ENCODE peak calls at places on chromosomes 5 and 9, in eight cellular contexts. One of them, this sample, is unnamed. For H3K4me1 and H3K9me3, the result is how much of the 10 kb centered on the place peaks cover.

GRCh38 chr9:127947841-127948710 is 10.4 kb upstream of the DPM2 start:
- DNase-seq in endodermal cell: no peak
- DNase-seq in spleen: no peak
- DNase-seq in CD4-positive, CD25-positive, alpha-beta regulatory T cell: no peak
- DNase-seq in pancreas: no peak
- DNase-seq in testis: no peak
- DNase-seq in effector memory CD4-positive, alpha-beta T cell: no peak
- DNase-seq in left ventricle myocardium inferior: no peak
- DNase-seq in this sample: no peak

GRCh38 chr9:22413884-22414283 is 32.7 kb upstream of the DMRTA1 start:
- DNase-seq in effector memory CD4-positive, alpha-beta T cell: no peak
- DNase-seq in testis: no peak
- DNase-seq in endodermal cell: no peak
- DNase-seq in left ventricle myocardium inferior: no peak
- DNase-seq in pancreas: no peak
- DNase-seq in spleen: no peak
- DNase-seq in CD4-positive, CD25-positive, alpha-beta regulatory T cell: no peak
- DNase-seq in this sample: no peak

GRCh38 chr5:151700816-151701215 is 14.1 kb upstream of the SPARC start:
- DNase-seq in effector memory CD4-positive, alpha-beta T cell: no peak
- DNase-seq in CD4-positive, CD25-positive, alpha-beta regulatory T cell: no peak
- DNase-seq in testis: no peak
- DNase-seq in spleen: no peak
- DNase-seq in pancreas: no peak
- DNase-seq in endodermal cell: no peak
- DNase-seq in left ventricle myocardium inferior: no peak
- DNase-seq in this sample: no peak

GRCh38 chr5:123441408-123441807 is 18.2 kb upstream of the CEP120 start:
- DNase-seq in CD4-positive, CD25-positive, alpha-beta regulatory T cell: no peak
- DNase-seq in pancreas: no peak
- DNase-seq in spleen: no peak
- DNase-seq in effector memory CD4-positive, alpha-beta T cell: no peak
- DNase-seq in left ventricle myocardium inferior: no peak
- DNase-seq in testis: no peak
- DNase-seq in endodermal cell: no peak
- DNase-seq in this sample: no peak

GRCh38 chr9:14780251-14780650 is 57.7 kb upstream of the CER1 start:
- DNase-seq in CD4-positive, CD25-positive, alpha-beta regulatory T cell: no peak
- DNase-seq in left ventricle myocardium inferior: no peak
- DNase-seq in endodermal cell: no peak
- DNase-seq in testis: no peak
- DNase-seq in spleen: no peak
- DNase-seq in effector memory CD4-positive, alpha-beta T cell: no peak
- DNase-seq in pancreas: no peak
- DNase-seq in this sample: no peak

GRCh38 chr9:107249131-107249533 is 33.9 kb upstream of the RAD23B start:
- DNase-seq in effector memory CD4-positive, alpha-beta T cell: no peak
- DNase-seq in CD4-positive, CD25-positive, alpha-beta regulatory T cell: no peak
- DNase-seq in left ventricle myocardium inferior: no peak
- DNase-seq in pancreas: peak
- DNase-seq in endodermal cell: peak
- DNase-seq in spleen: no peak
- DNase-seq in testis: no peak
- DNase-seq in this sample: no peak

GRCh38 chr5:73417307-73418035 is 31.1 kb downstream of the FOXD1 start:
- DNase-seq in testis: peak
- DNase-seq in spleen: no peak
- DNase-seq in CD4-positive, CD25-positive, alpha-beta regulatory T cell: no peak
- DNase-seq in effector memory CD4-positive, alpha-beta T cell: no peak
- DNase-seq in left ventricle myocardium inferior: no peak
- DNase-seq in pancreas: no peak
- DNase-seq in endodermal cell: no peak
- DNase-seq in this sample: no peak

GRCh38 chr5:142059304-142059940 is 46.6 kb upstream of the GNPDA1 start:
- DNase-seq in CD4-positive, CD25-positive, alpha-beta regulatory T cell: no peak
- DNase-seq in testis: peak
- DNase-seq in left ventricle myocardium inferior: no peak
- DNase-seq in endodermal cell: peak
- DNase-seq in spleen: no peak
- DNase-seq in pancreas: peak
- DNase-seq in effector memory CD4-positive, alpha-beta T cell: no peak
- DNase-seq in this sample: no peak

GRCh38 chr9:114141553-114142548 is 13.5 kb upstream of the COL27A1 start:
- DNase-seq in effector memory CD4-positive, alpha-beta T cell: no peak
- DNase-seq in endodermal cell: no peak
- DNase-seq in testis: peak
- DNase-seq in left ventricle myocardium inferior: peak
- DNase-seq in spleen: no peak
- DNase-seq in CD4-positive, CD25-positive, alpha-beta regulatory T cell: no peak
- DNase-seq in pancreas: no peak
- DNase-seq in this sample: no peak

GRCh38 chr5:139272471-139273321 is 20.8 kb upstream of the MATR3 start:
- DNase-seq in spleen: no peak
- DNase-seq in pancreas: no peak
- DNase-seq in left ventricle myocardium inferior: no peak
- DNase-seq in effector memory CD4-positive, alpha-beta T cell: no peak
- DNase-seq in CD4-positive, CD25-positive, alpha-beta regulatory T cell: no peak
- DNase-seq in testis: no peak
- DNase-seq in endodermal cell: no peak
- DNase-seq in this sample: peak

GRCh38 chr5:167064199-167064811 is 1227.1 kb upstream of the WWC1 start:
- DNase-seq in testis: no peak
- DNase-seq in CD4-positive, CD25-positive, alpha-beta regulatory T cell: no peak
- DNase-seq in endodermal cell: no peak
- DNase-seq in spleen: no peak
- DNase-seq in left ventricle myocardium inferior: no peak
- DNase-seq in effector memory CD4-positive, alpha-beta T cell: no peak
- DNase-seq in pancreas: no peak
- DNase-seq in this sample: peak

GRCh38 chr9:70261131-70261870 is 2.5 kb downstream of the SMC5 start:
- DNase-seq in endodermal cell: no peak
- DNase-seq in effector memory CD4-positive, alpha-beta T cell: no peak
- DNase-seq in pancreas: no peak
- DNase-seq in testis: no peak
- DNase-seq in left ventricle myocardium inferior: no peak
- DNase-seq in CD4-positive, CD25-positive, alpha-beta regulatory T cell: no peak
- DNase-seq in spleen: no peak
- DNase-seq in this sample: no peak

GRCh38 chr9:124783830-124784229 is 6.9 kb downstream of the OLFML2A start:
- DNase-seq in testis: no peak
- DNase-seq in spleen: no peak
- DNase-seq in pancreas: no peak
- DNase-seq in effector memory CD4-positive, alpha-beta T cell: no peak
- DNase-seq in left ventricle myocardium inferior: no peak
- DNase-seq in CD4-positive, CD25-positive, alpha-beta regulatory T cell: no peak
- DNase-seq in endodermal cell: peak
- DNase-seq in this sample: no peak

GRCh38 chr5:36877667-36878420 is 1.3 kb downstream of the NIPBL start:
- DNase-seq in endodermal cell: no peak
- DNase-seq in testis: peak
- DNase-seq in effector memory CD4-positive, alpha-beta T cell: no peak
- DNase-seq in CD4-positive, CD25-positive, alpha-beta regulatory T cell: peak
- DNase-seq in pancreas: no peak
- DNase-seq in left ventricle myocardium inferior: no peak
- DNase-seq in spleen: no peak
- DNase-seq in this sample: no peak

GRCh38 chr5:159018855-159019254 is 80.9 kb downstream of the EBF1 start:
- DNase-seq in CD4-positive, CD25-positive, alpha-beta regulatory T cell: no peak
- DNase-seq in spleen: no peak
- DNase-seq in pancreas: no peak
- DNase-seq in effector memory CD4-positive, alpha-beta T cell: no peak
- DNase-seq in endodermal cell: no peak
- DNase-seq in testis: no peak
- DNase-seq in left ventricle myocardium inferior: no peak
- DNase-seq in this sample: no peak
- H3K4me1 ChIP-seq in CD4-positive, CD25-positive, alpha-beta regulatory T cell: under half
- H3K4me1 ChIP-seq in spleen: under half
- H3K4me1 ChIP-seq in pancreas: under half
- H3K4me1 ChIP-seq in effector memory CD4-positive, alpha-beta T cell: under half
- H3K4me1 ChIP-seq in endodermal cell: under half
- H3K4me1 ChIP-seq in testis: under half
- H3K4me1 ChIP-seq in left ventricle myocardium inferior: half or more
- H3K4me1 ChIP-seq in this sample: under half

GRCh38 chr5:158740358-158740757 is 359.4 kb downstream of the EBF1 start:
- DNase-seq in testis: no peak
- DNase-seq in spleen: no peak
- DNase-seq in endodermal cell: no peak
- DNase-seq in left ventricle myocardium inferior: no peak
- DNase-seq in pancreas: no peak
- DNase-seq in effector memory CD4-positive, alpha-beta T cell: no peak
- DNase-seq in CD4-positive, CD25-positive, alpha-beta regulatory T cell: no peak
- DNase-seq in this sample: no peak

GRCh38 chr5:158736134-158736533 is 363.6 kb downstream of the EBF1 start:
- DNase-seq in spleen: no peak
- DNase-seq in endodermal cell: no peak
- DNase-seq in testis: peak
- DNase-seq in effector memory CD4-positive, alpha-beta T cell: no peak
- DNase-seq in CD4-positive, CD25-positive, alpha-beta regulatory T cell: no peak
- DNase-seq in left ventricle myocardium inferior: no peak
- DNase-seq in pancreas: no peak
- DNase-seq in this sample: no peak

GRCh38 chr5:158737536-158738027 is 362.1 kb downstream of the EBF1 start:
- DNase-seq in pancreas: no peak
- DNase-seq in endodermal cell: peak
- DNase-seq in left ventricle myocardium inferior: no peak
- DNase-seq in CD4-positive, CD25-positive, alpha-beta regulatory T cell: no peak
- DNase-seq in testis: no peak
- DNase-seq in effector memory CD4-positive, alpha-beta T cell: no peak
- DNase-seq in spleen: no peak
- DNase-seq in this sample: no peak

GRCh38 chr5:158741296-158741695 is 358.4 kb downstream of the EBF1 start:
- DNase-seq in left ventricle myocardium inferior: no peak
- DNase-seq in effector memory CD4-positive, alpha-beta T cell: no peak
- DNase-seq in CD4-positive, CD25-positive, alpha-beta regulatory T cell: no peak
- DNase-seq in testis: no peak
- DNase-seq in spleen: no peak
- DNase-seq in endodermal cell: no peak
- DNase-seq in pancreas: no peak
- DNase-seq in this sample: no peak

DNA sequence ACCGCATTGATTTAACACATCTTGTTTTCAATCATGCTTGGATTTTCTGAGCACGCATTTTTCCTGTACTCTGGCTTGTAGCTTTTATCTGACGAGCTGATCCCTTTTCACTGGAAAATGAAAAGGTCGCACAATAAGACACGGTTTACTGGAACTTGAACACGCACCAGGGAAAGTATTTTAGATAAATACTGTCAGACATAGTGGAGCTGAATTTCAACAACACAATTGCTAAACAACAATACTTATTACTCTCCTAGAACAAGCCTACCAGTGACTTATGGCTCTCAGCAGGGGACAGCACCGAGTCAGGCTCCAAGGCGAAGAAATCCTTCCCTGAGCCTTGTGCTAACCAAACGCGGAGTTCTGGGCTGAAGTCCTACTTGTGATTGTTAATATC is 359.8 kb downstream of the EBF1 start:
- DNase-seq in CD4-positive, CD25-positive, alpha-beta regulatory T cell: no peak
- DNase-seq in endodermal cell: peak
- DNase-seq in spleen: no peak
- DNase-seq in testis: peak
- DNase-seq in effector memory CD4-positive, alpha-beta T cell: no peak
- DNase-seq in left ventricle myocardium inferior: no peak
- DNase-seq in pancreas: no peak
- DNase-seq in this sample: no peak
- H3K4me3 ChIP-seq in CD4-positive, CD25-positive, alpha-beta regulatory T cell: no peak
- H3K4me3 ChIP-seq in endodermal cell: no peak
- H3K4me3 ChIP-seq in spleen: no peak
- H3K4me3 ChIP-seq in testis: no peak
- H3K4me3 ChIP-seq in effector memory CD4-positive, alpha-beta T cell: no peak
- H3K4me3 ChIP-seq in left ventricle myocardium inferior: no peak
- H3K4me3 ChIP-seq in pancreas: no peak
- H3K4me3 ChIP-seq in this sample: no peak

GRCh38 chr9:111542497-111543254 is 17.7 kb downstream of the ZNF483 start:
- DNase-seq in pancreas: no peak
- DNase-seq in testis: no peak
- DNase-seq in left ventricle myocardium inferior: no peak
- DNase-seq in CD4-positive, CD25-positive, alpha-beta regulatory T cell: no peak
- DNase-seq in effector memory CD4-positive, alpha-beta T cell: no peak
- DNase-seq in spleen: no peak
- DNase-seq in endodermal cell: no peak
- DNase-seq in this sample: no peak

DNA sequence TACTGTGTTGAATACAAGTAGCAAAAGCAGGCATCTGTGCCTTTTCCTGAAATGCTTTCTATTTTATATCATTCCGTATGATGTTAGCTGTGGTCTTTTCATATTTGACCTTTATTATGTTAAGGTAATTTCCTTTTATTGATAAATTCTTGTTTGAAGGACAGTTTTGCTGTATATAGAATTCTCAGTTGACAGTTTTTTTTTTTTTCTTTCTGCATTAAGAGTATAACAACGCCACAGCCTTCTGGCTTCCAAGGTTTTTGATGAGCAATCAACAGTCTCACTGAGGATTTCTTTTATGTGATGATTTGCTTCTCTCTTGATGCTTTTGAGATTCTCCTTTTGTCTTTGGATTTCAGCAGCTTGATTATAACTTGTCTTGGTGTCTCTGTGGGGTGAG is 23.6 kb downstream of the ZNF483 start:
- DNase-seq in effector memory CD4-positive, alpha-beta T cell: no peak
- DNase-seq in spleen: no peak
- DNase-seq in testis: no peak
- DNase-seq in pancreas: no peak
- DNase-seq in left ventricle myocardium inferior: no peak
- DNase-seq in endodermal cell: no peak
- DNase-seq in CD4-positive, CD25-positive, alpha-beta regulatory T cell: no peak
- DNase-seq in this sample: no peak
- H3K9me3 ChIP-seq in effector memory CD4-positive, alpha-beta T cell: under half
- H3K9me3 ChIP-seq in spleen: half or more
- H3K9me3 ChIP-seq in testis: under half
- H3K9me3 ChIP-seq in pancreas: under half
- H3K9me3 ChIP-seq in left ventricle myocardium inferior: half or more
- H3K9me3 ChIP-seq in endodermal cell: half or more
- H3K9me3 ChIP-seq in CD4-positive, CD25-positive, alpha-beta regulatory T cell: half or more
- H3K9me3 ChIP-seq in this sample: under half

DNA sequence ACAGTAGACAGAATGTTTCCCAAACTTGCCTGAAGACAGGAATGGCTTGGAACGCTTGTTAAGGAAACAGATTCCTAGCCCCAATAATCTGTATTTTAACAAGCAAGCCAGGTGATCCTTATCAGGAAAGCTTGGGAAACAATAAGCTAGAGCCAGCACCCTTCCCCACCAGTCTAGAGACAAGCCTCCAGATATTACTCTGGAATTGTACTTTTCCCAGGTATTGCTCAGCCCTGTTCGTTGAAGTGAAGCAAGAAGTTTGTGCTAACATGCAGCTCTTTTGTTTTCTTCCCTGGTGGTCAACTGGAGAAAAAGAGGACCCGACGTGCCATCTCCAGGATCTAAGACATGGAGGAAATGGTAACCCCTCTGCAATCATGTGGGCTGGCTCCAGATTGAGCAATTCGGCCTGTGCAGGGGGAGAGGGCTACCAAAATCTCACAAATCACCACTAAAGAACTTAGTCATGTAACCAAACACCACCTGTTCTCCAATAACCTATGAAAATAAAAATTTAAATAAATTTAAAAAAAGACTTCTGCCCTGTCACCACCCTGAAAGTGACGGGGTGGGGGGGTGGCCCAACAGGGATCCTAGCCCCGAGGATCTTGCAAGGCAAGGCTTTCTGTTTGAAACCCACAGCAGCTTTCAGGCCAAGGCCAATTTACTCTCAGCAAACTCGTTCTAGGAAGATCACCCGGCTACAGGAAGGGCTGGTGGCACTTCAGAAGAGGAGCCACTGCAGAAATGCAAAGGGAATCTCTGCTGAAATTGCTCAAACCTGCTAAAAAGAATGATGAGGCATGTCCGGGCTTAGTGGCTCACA is 48.6 kb downstream of the SHB start:
- DNase-seq in testis: no peak
- DNase-seq in left ventricle myocardium inferior: no peak
- DNase-seq in effector memory CD4-positive, alpha-beta T cell: no peak
- DNase-seq in pancreas: no peak
- DNase-seq in CD4-positive, CD25-positive, alpha-beta regulatory T cell: no peak
- DNase-seq in spleen: no peak
- DNase-seq in endodermal cell: no peak
- DNase-seq in this sample: no peak
- H3K4me1 ChIP-seq in testis: under half
- H3K4me1 ChIP-seq in left ventricle myocardium inferior: half or more
- H3K4me1 ChIP-seq in effector memory CD4-positive, alpha-beta T cell: under half
- H3K4me1 ChIP-seq in pancreas: half or more
- H3K4me1 ChIP-seq in CD4-positive, CD25-positive, alpha-beta regulatory T cell: under half
- H3K4me1 ChIP-seq in spleen: under half
- H3K4me1 ChIP-seq in endodermal cell: under half
- H3K4me1 ChIP-seq in this sample: half or more

This sample was measured in HAP-1.